ENCODE peak calls at places on chromosomes 16 and 17, in six cellular contexts. I is H1, L is GM12878, U is HCT116, A is HepG2, B is K562. K is an unnamed sample.

GRCh38 chr17:47694018-47694817 is at the start of gene TBKBP1:
- DNase-seq in U (no peak), A (peak; percentile 41), B (peak; percentile 81), I (peak; percentile 63), L (no peak), K (peak; percentile 50)

GRCh38 chr17:9218068-9218635 is 196.8 kb downstream of the NTN1 start:
- DNase-seq in A (no peak), I (no peak), B (no peak), U (no peak), L (no peak), K (no peak)

GRCh38 chr17:14107889-14108288 is 38.6 kb downstream of the COX10 start:
- DNase-seq in B (no peak), A (no peak), U (no peak), L (no peak), I (no peak), K (no peak)

GRCh38 chr16:87499189-87499486 is 6.3 kb upstream of the ZCCHC14 start:
- DNase-seq in B (no peak), L (no peak), A (no peak), U (no peak), I (no peak), K (no peak)

GRCh38 chr16:22347100-22347820 is 27.2 kb downstream of the CDR2 start:
- DNase-seq in I (no peak), A (no peak), L (no peak), U (no peak), B (no peak), K (no peak)

GRCh38 chr17:30237296-30238002 is 2.0 kb upstream of the SLC6A4 start:
- DNase-seq in L (no peak), U (no peak), B (no peak), I (no peak), A (no peak), K (no peak)

GRCh38 chr17:79628861-79629547 is 18.2 kb upstream of the RBFOX3 start:
- DNase-seq in A (no peak), L (no peak), I (no peak), U (no peak), B (no peak), K (no peak)

GRCh38 chr17:60959696-60960095 is 282.0 kb downstream of the BCAS3 start:
- DNase-seq in I (no peak), U (no peak), L (no peak), B (no peak), A (peak; percentile 8), K (peak; percentile 4)

GRCh38 chr16:74073471-74073870 is 223.1 kb upstream of the PSMD7 start:
- DNase-seq in I (no peak), B (no peak), U (no peak), L (no peak), A (no peak), K (no peak)

GRCh38 chr17:81393684-81394376 is 1.4 kb upstream of the BAHCC1 start:
- DNase-seq in U (peak; percentile 100), L (peak; percentile 40), A (peak; percentile 100), B (peak; percentile 97), I (peak; percentile 96), K (peak; percentile 99)

GRCh38 chr16:935684-936083 is 35.1 kb downstream of the LMF1 start:
- DNase-seq in L (no peak), A (no peak), B (no peak), I (no peak), U (no peak), K (no peak)

GRCh38 chr16:57115148-57115503 is 22.7 kb downstream of the CPNE2 start:
- DNase-seq in L (no peak), U (no peak), I (no peak), A (no peak), B (no peak), K (no peak)

GRCh38 chr16:70682239-70683145 is 3.4 kb downstream of the MTSS2 start:
- DNase-seq in U (no peak), I (no peak), B (no peak), L (no peak), A (peak; percentile 69), K (no peak)

GRCh38 chr17:67725232-67726206 is 7.8 kb downstream of the NOL11 start:
- DNase-seq in I (no peak), B (no peak), U (no peak), L (no peak), A (no peak), K (no peak)

GRCh38 chr17:77011173-77012011 is 129.4 kb upstream of the SEC14L1 start:
- DNase-seq in B (no peak), A (peak; percentile 53), L (no peak), U (peak; percentile 48), I (no peak), K (peak; percentile 53)

GRCh38 chr16:17947637-17948036 is 388.9 kb downstream of the NPIPA8 start:
- DNase-seq in L (no peak), A (no peak), U (no peak), I (no peak), B (no peak), K (no peak)

GRCh38 chr17:44912763-44913544 is 2.3 kb downstream of the GFAP start:
- DNase-seq in L (no peak), A (no peak), U (no peak), I (no peak), B (no peak), K (no peak)

GRCh38 chr17:2710804-2711607 is 558 bp downstream of the CLUH start:
- DNase-seq in L (no peak), B (peak; percentile 74), U (no peak), I (no peak), A (peak; percentile 75), K (peak; percentile 19)

GRCh38 chr16:2964416-2965223 is 545 bp downstream of the KREMEN2 start:
- DNase-seq in L (no peak), B (peak; percentile 87), I (no peak), U (peak; percentile 76), A (peak; percentile 74), K (no peak)

GRCh38 chr16:30030841-30031413 is at the start of gene TLCD3B:
- DNase-seq in I (no peak), U (no peak), L (no peak), A (no peak), B (peak; percentile 18), K (no peak)

GRCh38 chr17:73759324-73760185 is 115.3 kb upstream of the SDK2 start:
- DNase-seq in I (no peak), A (no peak), U (no peak), B (no peak), L (no peak), K (no peak)

GRCh38 chr17:32976131-32976530 is 15.5 kb upstream of the SPACA3 start:
- DNase-seq in A (no peak), L (no peak), I (no peak), U (no peak), B (no peak), K (no peak)

GRCh38 chr17:77735051-77735340 is 223.5 kb upstream of the TNRC6C start:
- DNase-seq in I (no peak), U (no peak), B (no peak), A (no peak), L (no peak), K (no peak)

GRCh38 chr17:7684856-7685532 is 2.3 kb downstream of the TP53 start:
- DNase-seq in A (no peak), B (no peak), U (no peak), L (no peak), I (no peak), K (no peak)

GRCh38 chr16:29807426-29808218 is 1.3 kb downstream of the MAZ start:
- DNase-seq in I (no peak), B (peak; percentile 56), U (peak; percentile 82), A (peak; percentile 81), L (no peak), K (peak; percentile 92)

GRCh38 chr17:16418684-16419066 is 3.3 kb downstream of the TRPV2 start:
- DNase-seq in B (no peak), U (no peak), I (no peak), A (no peak), L (no peak), K (no peak)

GRCh38 chr17:28622186-28622585 is 8.2 kb upstream of the RSKR start:
- DNase-seq in L (no peak), B (no peak), U (no peak), I (no peak), A (no peak), K (no peak)

GRCh38 chr17:40070895-40071719 is 8.3 kb downstream of the THRA start:
- DNase-seq in I (no peak), L (no peak), B (peak; percentile 54), U (no peak), A (no peak), K (no peak)

DNA sequence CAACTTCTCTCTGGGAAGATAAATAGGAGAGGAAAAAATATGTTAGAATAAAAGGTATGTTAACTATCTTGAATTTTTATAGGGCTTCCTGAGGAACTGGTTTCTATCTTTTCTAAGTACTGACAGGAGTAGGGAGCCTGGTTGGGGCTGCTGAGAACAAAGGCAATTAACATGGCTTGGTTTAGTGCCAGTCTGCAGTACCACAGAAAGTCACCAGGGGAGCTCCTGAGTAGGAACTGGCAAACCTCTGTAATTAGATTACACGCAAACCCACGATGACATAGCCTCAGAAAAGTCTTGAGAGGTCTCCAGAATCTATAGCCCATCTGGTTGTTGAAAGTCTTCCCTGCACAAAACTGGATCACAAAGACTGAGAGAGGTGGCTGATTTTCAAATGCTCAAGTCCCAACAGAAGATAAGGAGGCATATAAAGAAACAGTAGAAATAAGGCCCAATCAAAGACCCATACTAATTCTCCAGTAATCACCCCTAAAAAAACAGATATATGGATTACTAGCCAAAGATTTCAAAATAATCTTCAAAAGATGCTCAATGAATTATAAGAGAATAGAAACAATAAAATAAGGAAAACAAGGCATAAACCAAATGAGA is 11.7 kb upstream of the CNTNAP4 start:
- DNase-seq in B (peak; percentile 23), L (no peak), U (peak; percentile 6), I (peak; percentile 31), A (peak; percentile 31), K (no peak)
- TF ChIP-seq CTCF in B (peak; percentile 31), L (peak; percentile 51), U (no peak), I (peak; percentile 26), A (peak; percentile 58), K (peak; percentile 13)

DNA sequence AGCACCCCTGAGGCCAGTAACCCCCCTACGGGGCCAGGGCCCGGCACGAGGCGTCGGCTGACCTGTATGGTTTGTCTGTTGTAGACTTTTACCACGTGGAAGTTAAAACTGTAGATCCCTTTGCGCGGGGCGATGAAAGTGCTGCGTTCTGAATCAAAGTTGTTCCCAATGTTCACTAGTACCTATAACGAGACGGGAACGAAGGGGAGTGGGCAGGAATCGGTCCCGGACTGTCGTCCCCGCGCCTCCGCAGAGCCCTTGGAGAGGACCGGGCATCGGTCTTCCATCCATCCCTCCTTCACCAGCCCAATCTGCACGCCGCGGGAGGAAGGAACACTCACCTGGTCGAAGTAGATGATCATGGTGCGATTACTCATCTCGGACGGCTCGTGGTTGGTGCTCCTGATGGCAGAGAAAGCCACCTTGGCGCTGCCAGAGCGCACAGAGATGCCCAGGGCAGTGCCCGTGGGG is 742 bp downstream of the CBLN1 start:
- DNase-seq in I (no peak), L (no peak), B (no peak), U (no peak), A (no peak), K (no peak)
- TF ChIP-seq EZH2 in I (peak; percentile 91), L (no peak), B (no peak), U (no peak), A (no peak), K (peak; percentile 40)

GRCh38 chr17:75456417-75457046 is at the start of gene TMEM94:
- DNase-seq in L (peak; percentile 92), U (peak; percentile 98), B (peak; percentile 95), I (peak; percentile 92), A (peak; percentile 99), K (peak; percentile 97)
- TF ChIP-seq POLR2A in L (peak; percentile 72), U (no peak), B (peak; percentile 70), I (peak; percentile 81), A (peak; percentile 82), K (peak; percentile 53)

GRCh38 chr17:74815671-74816370 is 39.7 kb upstream of the NAT9 start:
- DNase-seq in B (peak; percentile 33), U (no peak), A (no peak), L (no peak), I (no peak), K (peak; percentile 7)
- TF ChIP-seq CTCF in B (peak; percentile 47), U (peak; percentile 17), A (peak; percentile 43), L (peak; percentile 5), I (peak; percentile 85), K (peak; percentile 37)

GRCh38 chr17:31392002-31392855 is 754 bp downstream of the RAB11FIP4 start:
- DNase-seq in A (no peak), U (no peak), L (no peak), B (no peak), I (no peak), K (no peak)
- TF ChIP-seq EZH2 in A (no peak), U (no peak), L (no peak), B (no peak), I (no peak), K (peak; percentile 69)

K was measured in endothelial cell of umbilical vein.